ENCODE peak calls at places on chromosome 19, in six cellular contexts. A, Z, X, B, U and O are unnamed samples.

GRCh38 chr19:2755448-2755705 is 15.6 kb upstream of the SLC39A3 start:
- DNase-seq in A (no peak), Z (no peak), X (no peak), B (no peak), U (no peak), O (no peak)

GRCh38 chr19:3375221-3376088 is 9.1 kb downstream of the NFIC start:
- DNase-seq in A (no peak), Z (no peak), X (no peak), B (peak), U (peak), O (no peak)

GRCh38 chr19:19406878-19407639 is 1.6 kb downstream of the GATAD2A start:
- DNase-seq in A (no peak), Z (no peak), X (no peak), B (peak), U (peak), O (peak)

GRCh38 chr19:16566161-16566560 is 6.1 kb downstream of the SLC35E1 start:
- DNase-seq in A (no peak), Z (no peak), X (no peak), B (no peak), U (no peak), O (no peak)

GRCh38 chr19:15584095-15584494 is 30.9 kb upstream of the CYP4F8 start:
- DNase-seq in A (no peak), Z (no peak), X (no peak), B (no peak), U (no peak), O (no peak)

GRCh38 chr19:7870571-7871279 is 3.5 kb downstream of the PRR36 start:
- DNase-seq in A (peak), Z (peak), X (peak), B (no peak), U (peak), O (peak)

GRCh38 chr19:39398297-39398864 is 7.2 kb downstream of the MED29 start:
- DNase-seq in A (no peak), Z (no peak), X (no peak), B (peak), U (peak), O (peak)

GRCh38 chr19:51784922-51785690 is 9.9 kb upstream of the FPR3 start:
- DNase-seq in A (no peak), Z (no peak), X (no peak), B (no peak), U (no peak), O (peak)

GRCh38 chr19:16378291-16378889 is 53.8 kb downstream of the KLF2 start:
- DNase-seq in A (no peak), Z (no peak), X (no peak), B (no peak), U (no peak), O (no peak)

GRCh38 chr19:58252102-58252685 is 23.5 kb downstream of the ZNF544 start:
- DNase-seq in A (peak), Z (no peak), X (no peak), B (no peak), U (peak), O (no peak)

GRCh38 chr19:38229585-38230073 is 5.6 kb upstream of the DPF1 start:
- DNase-seq in A (peak), Z (no peak), X (peak), B (peak), U (peak), O (no peak)

GRCh38 chr19:28217064-28217463 is 995.9 kb downstream of the UQCRFS1 start:
- DNase-seq in A (peak), Z (peak), X (no peak), B (no peak), U (no peak), O (no peak)

GRCh38 chr19:51654783-51655182 is 8.2 kb upstream of the SIGLEC14 start:
- DNase-seq in A (peak), Z (no peak), X (no peak), B (no peak), U (no peak), O (no peak)

GRCh38 chr19:11375143-11375948 is 880 bp downstream of the SWSAP1 start:
- DNase-seq in A (peak), Z (no peak), X (no peak), B (no peak), U (no peak), O (no peak)

GRCh38 chr19:50708179-50708879 is 11.3 kb downstream of the SHANK1 start:
- DNase-seq in A (no peak), Z (no peak), X (no peak), B (peak), U (no peak), O (no peak)

GRCh38 chr19:49801401-49801888 is 11.6 kb downstream of the FUZ start:
- DNase-seq in A (no peak), Z (no peak), X (no peak), B (no peak), U (no peak), O (no peak)

DNA sequence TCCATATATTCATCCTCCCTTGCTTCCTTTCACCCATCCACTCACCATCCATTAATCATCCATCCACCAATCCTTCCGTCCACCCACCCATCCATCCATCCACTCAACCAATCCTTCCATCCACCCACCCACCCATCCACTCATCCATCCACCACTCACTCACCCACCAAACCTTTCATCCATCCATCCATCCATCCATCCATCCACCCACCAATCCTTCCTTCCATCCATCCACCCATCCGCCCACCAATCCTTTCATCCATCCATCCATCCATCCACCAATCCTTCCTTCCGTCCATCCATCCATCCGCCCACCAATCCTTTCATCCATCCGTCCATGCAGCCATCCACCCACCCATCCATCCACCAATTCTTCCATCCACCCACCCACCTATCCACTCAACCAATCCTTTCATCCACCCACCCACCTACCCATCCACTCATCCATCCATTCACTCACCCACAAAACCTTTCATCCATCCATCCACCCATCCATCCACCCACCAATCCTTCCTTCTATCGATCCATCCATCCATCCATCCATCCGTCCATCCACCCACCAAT is 3.0 kb downstream of the SBK3 start:
- DNase-seq in A (no peak), Z (no peak), X (no peak), B (no peak), U (no peak), O (no peak)
- H2BK120ac ChIP-seq in A (no peak), Z (no peak), X (no peak), B (no peak), U (no peak), O (no peak)

DNA sequence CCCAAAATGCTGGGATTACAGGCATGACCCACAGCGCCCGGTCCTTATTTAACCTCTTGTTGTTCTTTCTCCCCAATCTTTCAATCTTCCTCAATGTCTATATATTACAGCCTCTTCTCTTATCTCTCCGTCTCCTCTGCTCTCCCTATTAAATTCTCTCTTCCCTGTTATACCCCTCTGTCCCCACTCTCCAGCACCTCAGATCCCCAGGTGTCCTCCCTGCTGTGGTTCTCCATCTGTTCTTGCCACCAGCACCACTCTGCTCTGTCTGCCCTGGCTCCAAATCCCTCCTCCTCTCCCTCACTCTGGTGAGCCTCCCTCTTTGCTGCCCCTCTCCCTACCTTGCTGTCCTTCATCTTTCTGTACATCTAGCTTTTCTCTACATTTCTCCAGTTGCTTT is 1.1 kb downstream of the ZNF600 start:
- DNase-seq in A (no peak), Z (no peak), X (no peak), B (no peak), U (no peak), O (no peak)
- H3K4me3 ChIP-seq in A (no peak), Z (no peak), X (no peak), B (no peak), U (peak), O (no peak)

GRCh38 chr19:13621413-13621812 is 115.1 kb upstream of the CACNA1A start:
- DNase-seq in A (peak), Z (peak), X (no peak), B (peak), U (peak), O (peak)
- H3K4me2 ChIP-seq in A (no peak), Z (no peak), X (no peak), B (no peak), U (peak), O (no peak)

GRCh38 chr19:47112664-47113445 is 721 bp downstream of the ZC3H4 start:
- DNase-seq in A (peak), Z (peak), X (peak), B (peak), U (peak), O (peak)
- H2BK120ac ChIP-seq in A (peak), Z (no peak), X (peak), B (peak), U (peak), O (peak)

GRCh38 chr19:33350538-33351309 is 22.8 kb upstream of the CEBPG start:
- DNase-seq in A (no peak), Z (no peak), X (no peak), B (peak), U (no peak), O (peak)

GRCh38 chr19:33347300-33347699 is 26.2 kb upstream of the CEBPG start:
- DNase-seq in A (no peak), Z (no peak), X (no peak), B (no peak), U (no peak), O (no peak)

GRCh38 chr19:33348301-33349010 is 25.1 kb upstream of the CEBPG start:
- DNase-seq in A (no peak), Z (no peak), X (no peak), B (no peak), U (no peak), O (peak)

GRCh38 chr19:33346665-33347064 is 26.8 kb upstream of the CEBPG start:
- DNase-seq in A (no peak), Z (no peak), X (no peak), B (no peak), U (no peak), O (no peak)

GRCh38 chr19:33349319-33350289 is 23.9 kb upstream of the CEBPG start:
- DNase-seq in A (no peak), Z (no peak), X (no peak), B (no peak), U (no peak), O (no peak)
- H3K4me3 ChIP-seq in A (no peak), Z (no peak), X (no peak), B (no peak), U (no peak), O (no peak)

GRCh38 chr19:10021863-10022262 is 8.6 kb downstream of the RDH8 start:
- DNase-seq in A (no peak), Z (no peak), X (no peak), B (peak), U (no peak), O (no peak)

GRCh38 chr19:10021446-10021845 is 8.2 kb downstream of the RDH8 start:
- DNase-seq in A (no peak), Z (no peak), X (no peak), B (no peak), U (no peak), O (no peak)

GRCh38 chr19:10018786-10019185 is 5.5 kb downstream of the RDH8 start:
- DNase-seq in A (no peak), Z (no peak), X (no peak), B (no peak), U (no peak), O (no peak)

GRCh38 chr19:10019246-10019645 is 6.0 kb downstream of the RDH8 start:
- DNase-seq in A (no peak), Z (no peak), X (no peak), B (no peak), U (no peak), O (no peak)

DNA sequence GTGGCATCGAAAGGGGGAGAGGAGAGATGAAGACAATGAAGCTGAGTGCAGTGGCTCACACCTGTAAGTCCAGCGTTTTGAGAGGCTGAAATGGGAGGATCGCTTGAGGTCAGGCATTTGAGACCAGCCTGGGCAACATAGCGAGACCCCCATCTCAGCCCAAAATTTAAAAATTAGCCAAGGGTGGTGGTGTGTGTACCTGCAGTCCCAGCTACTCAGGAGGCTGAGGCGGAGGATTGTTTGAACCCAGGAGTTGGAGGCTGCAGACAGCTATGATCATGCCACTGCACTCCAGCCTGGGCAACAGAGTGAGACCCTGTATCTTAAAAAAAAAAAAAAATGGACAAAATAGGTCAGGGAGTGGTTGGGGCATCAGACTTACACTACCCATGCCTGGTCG is 7.6 kb downstream of the RDH8 start:
- DNase-seq in A (no peak), Z (no peak), X (no peak), B (no peak), U (no peak), O (no peak)
- H3K4me2 ChIP-seq in A (no peak), Z (no peak), X (no peak), B (no peak), U (no peak), O (no peak)

DNA sequence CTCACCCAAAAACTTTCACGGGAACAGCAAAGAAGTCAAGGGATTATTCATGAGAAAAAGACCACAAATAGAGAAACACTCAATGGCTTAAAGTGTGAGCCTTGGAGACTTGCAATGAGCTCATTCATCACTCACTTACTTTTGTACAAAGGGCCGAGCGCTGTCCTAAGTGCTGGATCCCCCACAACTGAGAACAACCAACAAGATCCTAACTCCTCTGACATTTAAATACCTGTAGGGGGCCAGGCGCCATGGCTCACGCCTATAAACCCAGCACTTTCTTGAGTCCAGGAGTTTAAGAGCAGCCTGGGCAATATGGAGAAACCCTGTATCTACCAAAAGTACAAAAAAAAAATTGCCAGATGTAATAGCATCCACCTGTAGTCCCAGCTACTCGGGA is 29.4 kb upstream of the ZNF507 start:
- DNase-seq in A (peak), Z (no peak), X (no peak), B (no peak), U (no peak), O (no peak)
- H2BK120ac ChIP-seq in A (no peak), Z (no peak), X (no peak), B (no peak), U (no peak), O (no peak)

DNA sequence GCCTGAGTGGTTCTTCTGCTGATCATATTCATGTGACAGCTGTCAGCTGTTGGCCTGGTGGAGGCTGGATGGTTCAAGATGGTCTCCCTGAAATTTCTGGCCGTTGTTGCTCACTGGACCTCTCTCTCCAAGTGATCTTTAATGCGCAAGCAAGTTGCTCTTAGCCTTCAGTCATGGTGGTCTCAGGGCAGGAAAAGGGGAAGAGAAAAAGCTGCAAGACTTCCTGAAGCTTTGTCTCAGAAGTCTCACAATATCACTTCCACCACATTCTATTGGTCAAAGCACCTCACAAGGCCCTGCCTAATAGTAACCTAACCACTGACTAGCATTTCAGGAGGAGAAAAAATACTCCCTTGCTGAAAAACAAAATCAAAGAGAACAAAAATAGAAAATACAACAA is 1.6 kb upstream of the ZNF567 start:
- DNase-seq in A (no peak), Z (no peak), X (no peak), B (no peak), U (no peak), O (no peak)
- H3K4me3 ChIP-seq in A (no peak), Z (no peak), X (no peak), B (no peak), U (peak), O (no peak)

GRCh38 chr19:6071840-6072239 is 38.5 kb downstream of the RFX2 start:
- DNase-seq in A (no peak), Z (no peak), X (no peak), B (no peak), U (no peak), O (no peak)

GRCh38 chr19:6070179-6071102 is 39.9 kb downstream of the RFX2 start:
- DNase-seq in A (no peak), Z (no peak), X (no peak), B (no peak), U (no peak), O (no peak)

GRCh38 chr19:6068711-6069110 is 41.6 kb downstream of the RFX2 start:
- DNase-seq in A (no peak), Z (no peak), X (no peak), B (no peak), U (no peak), O (no peak)

GRCh38 chr19:6069268-6069771 is 41.0 kb downstream of the RFX2 start:
- DNase-seq in A (no peak), Z (no peak), X (no peak), B (no peak), U (no peak), O (no peak)

DNA sequence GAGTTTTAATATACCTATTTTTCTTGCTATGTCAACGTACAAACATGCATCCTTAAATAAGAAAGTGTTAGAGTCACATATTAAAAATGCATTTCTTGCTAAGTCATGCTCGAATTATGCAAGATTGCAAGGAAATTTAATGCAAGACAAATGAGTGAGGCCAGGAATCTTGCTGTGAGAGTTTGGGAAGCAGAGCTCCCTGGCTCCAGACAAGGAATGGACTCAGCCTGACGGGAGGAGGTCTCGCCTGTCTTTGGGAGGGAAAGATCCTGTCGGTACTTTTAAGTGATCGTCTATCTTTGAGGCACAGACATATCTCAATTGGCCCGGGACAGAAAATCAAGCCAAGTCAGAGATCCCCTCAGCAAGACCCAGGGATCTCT is 39.2 kb downstream of the RFX2 start:
- DNase-seq in A (no peak), Z (no peak), X (no peak), B (peak), U (peak), O (peak)
- H3K4me2 ChIP-seq in A (no peak), Z (no peak), X (no peak), B (peak), U (no peak), O (no peak)

DNA sequence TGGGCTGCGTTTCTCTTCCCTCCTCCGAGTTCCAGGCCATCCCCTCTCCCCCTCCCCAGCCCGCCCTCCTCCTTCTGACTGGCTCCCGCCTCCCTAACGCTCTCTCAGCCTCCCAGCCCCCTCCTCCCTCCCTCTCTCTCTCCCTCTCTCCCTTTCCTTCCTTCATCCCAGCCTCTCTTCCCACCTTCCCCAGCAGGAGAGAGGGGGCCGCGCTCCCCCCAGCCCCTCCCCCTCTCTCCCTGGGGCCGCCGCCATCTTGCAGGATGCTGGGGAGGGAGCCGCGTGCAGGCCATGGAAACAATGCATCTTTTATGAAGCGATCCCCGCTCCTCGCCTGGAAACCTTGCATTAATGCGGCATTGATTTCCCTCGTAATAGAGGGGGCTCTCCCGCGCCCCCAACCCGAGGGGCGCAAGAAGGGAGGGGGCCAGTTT is 42.6 kb upstream of the ADGRL1 start:
- DNase-seq in A (peak), Z (peak), X (peak), B (no peak), U (peak), O (no peak)
- H2BK120ac ChIP-seq in A (peak), Z (no peak), X (no peak), B (peak), U (peak), O (no peak)